ENCODE peak calls at places on chromosomes 6 and 20, in ten cellular contexts. N is tibial artery, L is prostate gland, E is cardiac muscle cell, W is colonic mucosa, F is testis, D is uterus, I is heart right ventricle, B is GM23338, Z is psoas muscle. Q is an unnamed sample.
A peak's percentile ranks its signal among the peaks of the same experiment; 100 is the strongest.

GRCh38 chr20:48467622-48468021 is 360.2 kb downstream of the PREX1 start:
- DNase-seq in N (no peak), L (no peak), E (no peak), W (peak; percentile 22), F (no peak), D (no peak), I (no peak), B (peak; percentile 54), Z (no peak), Q (peak; percentile 25)

GRCh38 chr6:113719056-113719455 is 138.1 kb upstream of the MARCKS start:
- DNase-seq in N (no peak), L (no peak), E (no peak), W (peak; percentile 66), F (no peak), D (no peak), I (no peak), B (no peak), Z (no peak), Q (no peak)

GRCh38 chr20:1845701-1846100 is 49.5 kb upstream of the SIRPA start:
- DNase-seq in N (no peak), L (no peak), E (no peak), W (no peak), F (no peak), D (no peak), I (no peak), B (no peak), Z (no peak), Q (no peak)

GRCh38 chr6:91711518-91711917 is 1124.6 kb upstream of the MAP3K7 start:
- DNase-seq in N (no peak), L (no peak), E (no peak), W (no peak), F (no peak), D (no peak), I (no peak), B (no peak), Z (no peak), Q (no peak)

GRCh38 chr20:1209447-1210387 is 6.5 kb downstream of the C20orf202 start:
- DNase-seq in N (no peak), L (no peak), E (no peak), W (no peak), F (no peak), D (no peak), I (no peak), B (peak; percentile 46), Z (no peak), Q (no peak)

GRCh38 chr6:112802154-112802553 is 455.0 kb downstream of the RFPL4B start:
- DNase-seq in N (no peak), L (no peak), E (no peak), W (no peak), F (no peak), D (no peak), I (no peak), B (no peak), Z (no peak), Q (no peak)

GRCh38 chr20:45823949-45824835 is 2.9 kb downstream of the TNNC2 start:
- DNase-seq in N (no peak), L (peak; percentile 13), E (peak; percentile 52), W (peak; percentile 63), F (peak; percentile 62), D (no peak), I (no peak), B (peak; percentile 89), Z (peak; percentile 65), Q (no peak)

GRCh38 chr20:5430670-5431069 is 113.9 kb upstream of the PROKR2 start:
- DNase-seq in N (no peak), L (no peak), E (no peak), W (no peak), F (no peak), D (no peak), I (no peak), B (peak; percentile 37), Z (no peak), Q (no peak)

GRCh38 chr20:3686867-3687321 is 5.1 kb upstream of the ADAM33 start:
- DNase-seq in N (peak; percentile 93), L (peak; percentile 80), E (no peak), W (peak; percentile 74), F (peak; percentile 86), D (peak; percentile 94), I (peak; percentile 86), B (no peak), Z (peak; percentile 88), Q (no peak)

GRCh38 chr20:41480054-41480770 is 113.6 kb upstream of the EMILIN3 start:
- DNase-seq in N (no peak), L (no peak), E (peak; percentile 12), W (no peak), F (no peak), D (no peak), I (no peak), B (no peak), Z (no peak), Q (no peak)

GRCh38 chr6:30074331-30075093 is 1.1 kb downstream of the RNF39 start:
- DNase-seq in N (no peak), L (peak; percentile 41), E (no peak), W (peak; percentile 42), F (peak; percentile 58), D (no peak), I (no peak), B (peak; percentile 78), Z (no peak), Q (no peak)

GRCh38 chr6:30067460-30068139 is 602 bp downstream of the PPP1R11 start:
- DNase-seq in N (no peak), L (no peak), E (peak; percentile 85), W (no peak), F (peak; percentile 92), D (no peak), I (no peak), B (peak; percentile 96), Z (no peak), Q (no peak)

GRCh38 chr6:30071858-30072257 is 3.7 kb downstream of the RNF39 start:
- DNase-seq in N (no peak), L (no peak), E (no peak), W (no peak), F (no peak), D (no peak), I (no peak), B (no peak), Z (no peak), Q (no peak)

GRCh38 chr6:30073489-30074240 is 1.9 kb downstream of the RNF39 start:
- DNase-seq in N (no peak), L (peak; percentile 36), E (no peak), W (peak; percentile 43), F (no peak), D (no peak), I (no peak), B (no peak), Z (no peak), Q (no peak)

DNA sequence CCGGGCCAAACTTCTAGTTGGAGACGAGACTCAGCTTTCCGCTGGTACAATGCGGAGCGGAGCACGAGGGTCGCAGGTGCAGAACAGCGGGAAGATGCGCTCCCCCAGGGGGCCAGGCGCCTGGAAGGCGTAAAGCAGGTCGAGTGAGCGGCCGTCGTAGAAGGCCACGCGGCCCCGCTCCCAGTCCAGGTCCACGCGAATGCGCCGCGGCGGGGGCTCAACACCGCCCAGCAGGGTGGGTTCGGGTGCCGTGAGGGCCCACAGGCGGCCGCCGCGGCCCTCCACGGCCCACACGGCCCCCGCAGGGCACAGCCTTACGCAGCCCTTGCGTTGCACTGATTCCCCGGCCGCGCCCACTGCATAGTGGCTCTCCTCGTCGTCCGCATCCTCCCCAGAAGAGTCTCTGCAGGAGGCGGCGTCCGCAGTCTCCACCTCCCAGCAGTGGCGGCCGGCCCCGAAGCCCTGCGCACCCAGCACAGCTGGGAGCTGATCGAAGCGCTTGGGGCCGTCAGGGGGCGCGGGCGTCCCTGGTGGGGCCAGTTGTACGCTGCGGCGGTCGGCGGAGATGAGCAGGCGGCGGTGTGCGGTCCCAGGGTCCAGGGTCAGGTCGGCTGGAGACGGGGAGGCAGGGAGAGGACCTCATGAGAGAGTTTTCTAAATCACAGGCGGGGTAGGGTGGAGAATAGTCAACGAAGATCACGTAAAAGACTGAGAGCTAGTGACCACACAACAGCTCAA is 4.3 kb downstream of the PPP1R11 start:
- DNase-seq in N (no peak), L (no peak), E (peak; percentile 69), W (peak; percentile 28), F (no peak), D (no peak), I (no peak), B (peak; percentile 66), Z (peak; percentile 29), Q (no peak)
- H3K27me3 ChIP-seq in N (no peaks in the 10 kb centered on the region), L (no peaks in the 10 kb centered on the region), E (peaks cover 64% of the 10 kb centered on the region), W (peaks cover 30% of the 10 kb centered on the region), F (no peaks in the 10 kb centered on the region), D (peaks cover 12% of the 10 kb centered on the region), I (peaks cover 56% of the 10 kb centered on the region), B (peaks cover 69% of the 10 kb centered on the region), Z (no peaks in the 10 kb centered on the region), Q (peaks cover 16% of the 10 kb centered on the region)

GRCh38 chr6:149895702-149896310 is 2.1 kb downstream of the RAET1E start:
- DNase-seq in N (peak; percentile 63), L (peak; percentile 24), E (no peak), W (peak; percentile 40), F (no peak), D (peak; percentile 71), I (peak; percentile 68), B (no peak), Z (peak; percentile 72), Q (no peak)
- H3K4me1 ChIP-seq in N (no peaks in the 10 kb centered on the region), L (peaks cover 5% of the 10 kb centered on the region), E (no peaks in the 10 kb centered on the region), W (peaks cover 13% of the 10 kb centered on the region), F (peaks cover 15% of the 10 kb centered on the region), D (no peaks in the 10 kb centered on the region), I (peaks cover 6% of the 10 kb centered on the region), B (no peaks in the 10 kb centered on the region), Z (peaks cover 40% of the 10 kb centered on the region), Q (no peaks in the 10 kb centered on the region)

DNA sequence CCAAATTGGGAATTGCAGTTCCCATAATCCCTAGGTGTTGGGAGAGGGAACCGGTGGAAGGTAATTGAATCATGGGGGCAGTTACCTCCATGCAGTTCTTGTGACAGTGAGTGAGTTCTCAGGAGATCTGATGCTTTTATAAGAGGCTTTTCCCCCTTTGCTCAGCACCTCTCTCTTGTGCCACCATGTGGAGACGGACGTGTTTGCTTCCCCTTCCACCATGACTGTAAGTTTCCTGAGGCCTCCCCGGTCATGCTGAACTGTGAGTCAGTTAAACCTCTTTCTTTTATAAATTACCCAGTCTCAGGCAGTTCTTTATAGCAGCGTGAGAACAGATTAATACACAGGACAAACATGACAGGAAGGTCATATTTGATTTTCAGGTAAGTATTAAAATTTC is 25.3 kb upstream of the HECA start:
- DNase-seq in N (no peak), L (no peak), E (peak; percentile 8), W (no peak), F (peak; percentile 25), D (no peak), I (peak; percentile 37), B (peak; percentile 79), Z (no peak), Q (no peak)
- TF ChIP-seq CTCF in N (no peak), L (no peak), E (peak; percentile 55), W (no peak), F (no peak), D (no peak), I (no peak), B (peak; percentile 68), Z (peak; percentile 27), Q (no peak)

DNA sequence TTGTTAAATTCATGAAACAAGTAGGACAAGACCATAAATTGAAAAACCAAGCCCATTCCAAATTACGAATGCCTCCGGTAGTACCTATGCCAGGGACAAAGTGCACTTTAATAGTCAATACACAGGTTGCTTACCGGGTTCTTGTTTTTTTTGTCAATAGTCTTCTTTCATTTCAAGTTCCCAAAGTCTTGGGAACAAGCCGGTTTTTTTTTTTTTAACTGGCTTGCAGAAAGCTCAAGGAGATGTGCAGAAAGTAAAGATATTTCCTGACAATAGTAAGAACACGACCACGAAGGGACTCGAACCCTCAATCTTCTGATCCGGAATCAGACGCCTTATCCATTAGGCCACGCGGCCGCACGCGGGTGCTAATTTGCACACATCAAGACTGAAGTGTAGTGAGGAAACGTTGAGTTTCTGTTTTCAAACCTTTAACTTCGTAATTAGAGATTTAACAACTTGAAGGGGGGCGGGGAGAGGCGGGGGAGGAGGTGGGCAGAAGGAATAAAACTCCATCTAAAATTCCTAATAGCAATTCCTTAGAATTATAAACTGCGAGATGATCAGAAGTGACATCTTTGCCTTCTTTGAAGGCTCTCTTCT is 181.0 kb downstream of the TRIM27 start:
- DNase-seq in N (no peak), L (no peak), E (no peak), W (no peak), F (peak; percentile 38), D (no peak), I (no peak), B (peak; percentile 88), Z (no peak), Q (no peak)
- H3K27me3 ChIP-seq in N (no peaks in the 10 kb centered on the region), L (no peaks in the 10 kb centered on the region), E (peaks cover 80% of the 10 kb centered on the region), W (peaks cover 10% of the 10 kb centered on the region), F (no peaks in the 10 kb centered on the region), D (peaks cover 2% of the 10 kb centered on the region), I (peaks cover 98% of the 10 kb centered on the region), B (peaks cover 91% of the 10 kb centered on the region), Z (peaks cover 22% of the 10 kb centered on the region), Q (no peaks in the 10 kb centered on the region)

Q was measured in MM.1S.